ENCODE peak calls at places on chromosomes 5 and 9, in nine cellular contexts. L is AG20443; E is activated naive CD4-positive, alpha-beta T cell treated with anti-CD3 and anti-CD28 coated beads for 36 hours; O is posterior cingulate gyrus; H is WTC11; R is IMR-90; W is NCI-H69; B is cardiac fibroblast; K is GM19239. X is an unnamed sample.

GRCh38 chr5:103178167-103178566 is 58.1 kb downstream of the PPIP5K2 start:
- DNase-seq in L (no peak), E (no peak), K (no peak), R (no peak), W (peak), H (no peak), B (no peak), O (no peak), X (no peak)

GRCh38 chr5:1901081-1901480 is 18.4 kb upstream of the IRX4 start:
- DNase-seq in W (no peak), B (no peak), K (no peak), R (no peak), E (no peak), H (no peak), O (peak), L (no peak), X (no peak)

GRCh38 chr5:140216468-140217074 is 41.6 kb downstream of the CYSTM1 start:
- DNase-seq in O (no peak), R (no peak), E (no peak), K (no peak), L (no peak), B (no peak), W (no peak), H (no peak), X (no peak)

GRCh38 chr5:157459715-157460599 is at the start of gene NIPAL4:
- DNase-seq in L (peak), O (peak), E (peak), W (peak), K (no peak), H (peak), R (no peak), B (no peak), X (peak)

GRCh38 chr5:5340206-5340729 is 82.2 kb upstream of the ICE1 start:
- DNase-seq in K (no peak), L (peak), O (peak), R (peak), H (peak), B (peak), E (no peak), W (no peak), X (no peak)

GRCh38 chr9:31587176-31587575 is 797.3 kb upstream of the ACO1 start:
- DNase-seq in R (no peak), L (no peak), E (no peak), H (no peak), W (peak), O (no peak), B (no peak), K (no peak), X (no peak)

GRCh38 chr9:131727184-131727785 is 12.6 kb downstream of the RAPGEF1 start:
- DNase-seq in L (peak), R (peak), E (no peak), B (no peak), O (no peak), W (no peak), H (no peak), K (no peak), X (no peak)

GRCh38 chr5:73943375-73943774 is 317.4 kb downstream of the ARHGEF28 start:
- DNase-seq in H (no peak), W (no peak), K (no peak), O (no peak), E (no peak), B (no peak), L (no peak), R (no peak), X (no peak)

GRCh38 chr9:17839744-17840143 is 260.9 kb downstream of the SH3GL2 start:
- DNase-seq in R (no peak), W (peak), O (no peak), H (no peak), L (no peak), E (no peak), K (no peak), B (no peak), X (no peak)

GRCh38 chr5:164532226-164532937 is 1027.0 kb downstream of the MAT2B start:
- DNase-seq in B (no peak), L (no peak), E (no peak), H (no peak), K (no peak), R (no peak), O (no peak), W (peak), X (no peak)

GRCh38 chr5:91212336-91213092 is 170.6 kb downstream of the ARRDC3 start:
- DNase-seq in B (peak), W (peak), H (no peak), L (peak), K (no peak), O (no peak), E (no peak), R (peak), X (no peak)

GRCh38 chr5:93904917-93905316 is 163.5 kb upstream of the POU5F2 start:
- DNase-seq in H (no peak), E (no peak), R (no peak), O (no peak), L (no peak), B (no peak), W (no peak), K (no peak), X (no peak)

GRCh38 chr9:111891910-111892499 is 4.6 kb upstream of the UGCG start:
- DNase-seq in H (no peak), B (no peak), R (no peak), L (peak), W (peak), O (no peak), E (no peak), K (peak), X (peak)

GRCh38 chr9:104429147-104429546 is 74.9 kb upstream of the OR13F1 start:
- DNase-seq in H (no peak), B (no peak), E (no peak), K (no peak), O (no peak), L (no peak), R (no peak), W (no peak), X (no peak)

GRCh38 chr9:136354592-136355085 is 8.9 kb downstream of the DNLZ start:
- DNase-seq in H (no peak), K (no peak), E (no peak), L (peak), B (peak), W (peak), R (peak), O (no peak), X (no peak)

GRCh38 chr5:68252678-68253520 is 37.3 kb downstream of the PIK3R1 start:
- DNase-seq in E (peak), W (peak), R (peak), L (peak), H (peak), O (peak), B (peak), K (peak), X (no peak)

GRCh38 chr5:31149072-31149471 is 44.4 kb upstream of the CDH6 start:
- DNase-seq in O (no peak), H (no peak), W (peak), L (no peak), R (peak), E (no peak), K (no peak), B (peak), X (no peak)

GRCh38 chr9:77648458-77649108 is 461 bp upstream of the GNA14 start:
- DNase-seq in B (peak), O (peak), K (no peak), E (peak), W (peak), H (peak), R (no peak), L (peak), X (peak)

GRCh38 chr5:76270214-76270613 is 132.9 kb upstream of the IQGAP2 start:
- DNase-seq in K (no peak), O (no peak), L (no peak), E (peak), W (no peak), R (peak), H (no peak), B (no peak), X (no peak)

GRCh38 chr9:105252405-105252756 is 7.9 kb downstream of the SLC44A1 start:
- DNase-seq in K (no peak), R (no peak), W (no peak), O (no peak), E (no peak), B (no peak), H (no peak), L (no peak), X (no peak)

GRCh38 chr9:122779181-122779580 is 9.6 kb upstream of the OR5C1 start:
- DNase-seq in E (no peak), L (no peak), R (no peak), H (no peak), O (no peak), B (no peak), W (no peak), K (no peak), X (no peak)

X was measured in GM12891.